ENCODE peak calls at places on chromosomes 16 and 17, in four cellular contexts. W is transverse colon, O is cardiac muscle cell, K is right atrium auricular region. Q is an unnamed sample. For H3K4me1, the result is how much of the 10 kb centered on the place peaks cover.

GRCh38 chr17:36089888-36090836 is at the start of gene CCL3:
- DNase-seq in W (peak), O (no peak), K (no peak), Q (no peak)

GRCh38 chr16:1527836-1528811 is 5.3 kb upstream of the TMEM204 start:
- DNase-seq in K (no peak), O (peak), W (no peak), Q (no peak)

GRCh38 chr16:57592591-57593003 is 35.8 kb upstream of the ADGRG1 start:
- DNase-seq in W (peak), K (no peak), O (no peak), Q (no peak)

GRCh38 chr16:69520800-69521602 is 44.8 kb upstream of the NFAT5 start:
- DNase-seq in W (no peak), O (peak), K (no peak), Q (no peak)

GRCh38 chr16:69049146-69049545 is 56.3 kb upstream of the HAS3 start:
- DNase-seq in K (no peak), W (no peak), O (peak), Q (peak)

GRCh38 chr17:18070861-18071340 is 16.8 kb upstream of the DRG2 start:
- DNase-seq in O (peak), K (no peak), W (no peak), Q (no peak)

GRCh38 chr16:57802635-57803412 is 533 bp upstream of the KIFC3 start:
- DNase-seq in O (no peak), W (no peak), K (no peak), Q (peak)

GRCh38 chr17:32551186-32551955 is 64.6 kb downstream of the CDK5R1 start:
- DNase-seq in K (no peak), W (no peak), O (peak), Q (peak)

GRCh38 chr17:40497704-40498103 is 3.7 kb downstream of the TNS4 start:
- DNase-seq in O (no peak), W (no peak), K (no peak), Q (peak)

GRCh38 chr16:79169239-79169638 is 431.3 kb downstream of the MAF start:
- DNase-seq in K (no peak), O (no peak), W (no peak), Q (no peak)

GRCh38 chr17:27609606-27610303 is 21.2 kb upstream of the LGALS9 start:
- DNase-seq in K (no peak), W (peak), O (peak), Q (peak)

DNA sequence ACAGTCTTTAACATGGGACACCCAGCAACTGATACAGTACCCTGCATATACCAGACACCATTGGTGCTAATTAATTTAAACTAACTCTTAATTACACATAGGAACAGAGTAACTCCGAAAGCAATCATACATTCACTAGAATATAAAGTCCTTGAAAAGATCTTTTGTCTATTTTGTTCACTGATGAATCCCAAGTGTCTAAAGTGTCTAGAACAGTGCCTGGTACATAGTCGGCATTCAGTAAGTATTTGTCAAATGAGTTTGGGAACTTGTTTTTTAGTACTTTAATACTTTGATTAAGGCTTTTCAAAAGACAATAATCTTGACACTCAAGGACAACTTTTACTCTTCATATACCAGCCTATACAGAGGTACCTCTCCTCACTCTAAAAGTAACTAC is 13.8 kb downstream of the YWHAE start:
- DNase-seq in K (no peak), O (no peak), W (no peak), Q (no peak)
- H3K4me1 ChIP-seq in K (under half), O (under half), W (under half), Q (under half)

DNA sequence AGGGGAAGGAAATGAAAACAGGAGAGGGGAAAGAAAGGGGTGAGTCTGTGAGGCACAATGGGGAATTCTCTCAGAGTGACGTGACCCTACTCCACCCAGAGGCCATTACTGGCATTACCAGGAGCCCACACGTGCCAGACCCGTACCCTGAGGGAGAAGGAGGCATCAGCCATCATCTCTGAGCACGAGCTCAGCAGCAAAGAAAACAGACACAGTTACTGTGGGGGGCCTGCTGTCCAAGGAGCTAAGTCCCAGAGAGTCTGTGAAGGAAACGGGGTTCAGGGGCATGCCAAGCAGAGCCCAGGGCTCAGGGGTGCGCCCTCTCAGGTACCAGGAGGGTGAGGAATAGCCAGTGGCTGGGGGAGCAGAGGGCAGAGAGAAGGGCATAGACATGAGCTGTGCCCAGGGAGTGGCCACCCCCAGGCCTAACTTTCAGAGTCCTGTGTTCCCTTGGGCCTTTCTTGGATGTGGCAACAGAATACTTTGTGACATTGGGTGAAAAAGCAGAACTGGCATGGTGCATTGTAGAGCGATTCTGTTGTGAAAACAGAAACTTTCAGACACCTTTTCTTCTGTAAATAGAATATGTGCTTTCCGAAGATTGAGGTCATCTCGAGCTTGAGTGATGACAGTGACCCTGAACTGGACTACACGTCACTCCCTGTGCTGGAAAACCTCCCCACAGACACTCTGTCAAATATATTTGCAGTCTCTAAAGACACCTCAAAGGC is 11.3 kb downstream of the TAF1C start:
- DNase-seq in W (peak), K (no peak), O (no peak), Q (peak)
- TF ChIP-seq CTCF in W (peak), K (peak), O (no peak), Q (no peak)

GRCh38 chr17:79935197-79935844 is 96.1 kb upstream of the CBX4 start:
- DNase-seq in K (no peak), O (no peak), W (no peak), Q (no peak)
- H3K4me1 ChIP-seq in K (under half), O (under half), W (under half), Q (under half)

DNA sequence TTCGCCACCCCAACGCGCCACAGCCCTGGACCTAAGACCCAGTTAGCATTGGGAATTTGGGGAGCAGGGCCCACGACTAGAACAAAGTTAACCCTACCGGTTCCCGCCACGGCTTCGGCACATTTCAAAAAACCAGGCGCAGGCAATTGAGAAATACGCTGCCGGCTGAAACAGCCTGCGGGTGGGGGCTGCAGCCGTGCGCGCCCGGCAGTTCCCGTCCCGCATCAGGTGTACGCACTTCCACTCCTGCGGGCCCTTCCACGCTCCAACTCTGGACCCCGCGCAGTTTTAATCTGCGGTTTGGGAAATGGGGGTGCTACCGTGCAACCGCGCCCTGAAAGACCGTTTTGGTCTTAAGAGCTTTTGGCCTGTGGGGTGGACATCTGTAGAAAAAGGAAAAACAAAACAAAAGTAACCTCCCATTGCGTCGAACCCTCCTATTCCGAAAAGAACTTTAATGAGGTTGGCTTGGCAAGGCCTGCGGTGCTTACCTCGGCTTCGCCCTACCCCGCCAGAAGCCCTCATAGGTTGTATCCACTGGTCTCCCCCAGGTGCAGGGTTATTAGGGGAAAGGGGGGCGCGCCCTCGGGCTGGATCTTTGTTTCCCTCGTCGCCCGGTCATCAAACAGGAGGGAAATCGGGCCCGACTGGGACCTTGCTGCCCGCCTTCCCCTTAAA is 7.1 kb downstream of the IRX5 start:
- DNase-seq in O (peak), K (no peak), W (no peak), Q (no peak)
- TF ChIP-seq CTCF in O (no peak), K (no peak), W (no peak), Q (no peak)

Q was measured in foreskin keratinocyte.